ENCODE peak calls at places on chromosomes 13 and 19, in nine cellular contexts. N is T-helper 9 cell; Y is psoas muscle; K is NCI-H2029; L is memory B cell; I is activated B cell treated with CpG ODN at 0.5 μM for 24 hours; S is CD4-positive, CD25-positive, alpha-beta regulatory T cell; E is cerebellar nuclear complex; U is midbrain. C is an unnamed sample.

GRCh38 chr19:49896863-49897621 is at the start of gene IL4I1:
- DNase-seq in N (peak; percentile 65), Y (no peak), K (no peak), L (peak; percentile 76), I (peak; percentile 76), S (peak; percentile 66), E (no peak), U (peak; percentile 8), C (peak; percentile 73)

GRCh38 chr19:5436101-5436947 is 18.9 kb upstream of the ZNRF4 start:
- DNase-seq in N (no peak), Y (no peak), K (no peak), L (no peak), I (no peak), S (no peak), E (peak; percentile 75), U (peak; percentile 40), C (no peak)

GRCh38 chr13:21124853-21125252 is 51.5 kb downstream of the SKA3 start:
- DNase-seq in N (no peak), Y (no peak), K (peak; percentile 74), L (no peak), I (no peak), S (no peak), E (no peak), U (no peak), C (peak; percentile 67)

GRCh38 chr19:17871032-17871877 is 490 bp upstream of the SLC5A5 start:
- DNase-seq in N (no peak), Y (no peak), K (no peak), L (no peak), I (no peak), S (no peak), E (no peak), U (no peak), C (no peak)

GRCh38 chr19:6233051-6233826 is 46.5 kb downstream of the MLLT1 start:
- DNase-seq in N (no peak), Y (peak; percentile 80), K (no peak), L (no peak), I (no peak), S (no peak), E (no peak), U (no peak), C (peak; percentile 71)

GRCh38 chr19:45508681-45508930 is 1.3 kb downstream of the VASP start:
- DNase-seq in N (no peak), Y (no peak), K (no peak), L (no peak), I (no peak), S (no peak), E (no peak), U (no peak), C (no peak)

GRCh38 chr19:38395381-38396127 is 7.1 kb downstream of the SPRED3 start:
- DNase-seq in N (no peak), Y (no peak), K (no peak), L (no peak), I (peak; percentile 26), S (peak; percentile 56), E (no peak), U (no peak), C (no peak)

GRCh38 chr19:16589917-16590316 is 17.7 kb upstream of the SLC35E1 start:
- DNase-seq in N (no peak), Y (no peak), K (no peak), L (no peak), I (no peak), S (no peak), E (no peak), U (no peak), C (no peak)

GRCh38 chr19:52725528-52725961 is 9.3 kb downstream of the ZNF611 start:
- DNase-seq in N (no peak), Y (no peak), K (no peak), L (no peak), I (no peak), S (no peak), E (no peak), U (no peak), C (no peak)

GRCh38 chr19:35403116-35403760 is 32.4 kb downstream of the GPR42 start:
- DNase-seq in N (no peak), Y (no peak), K (no peak), L (no peak), I (no peak), S (no peak), E (no peak), U (no peak), C (no peak)

GRCh38 chr19:44212865-44213346 is 574 bp downstream of the ZNF227 start:
- DNase-seq in N (no peak), Y (no peak), K (no peak), L (no peak), I (no peak), S (no peak), E (no peak), U (peak; percentile 43), C (peak; percentile 58)

GRCh38 chr13:75889427-75889826 is 253.3 kb downstream of the LMO7 start:
- DNase-seq in N (no peak), Y (no peak), K (no peak), L (no peak), I (no peak), S (no peak), E (no peak), U (no peak), C (no peak)

GRCh38 chr19:2326699-2327360 is 1.6 kb downstream of the LSM7 start:
- DNase-seq in N (no peak), Y (no peak), K (no peak), L (no peak), I (no peak), S (no peak), E (no peak), U (no peak), C (no peak)

GRCh38 chr19:17753976-17754375 is 2.7 kb downstream of the FCHO1 start:
- DNase-seq in N (no peak), Y (no peak), K (no peak), L (no peak), I (no peak), S (no peak), E (no peak), U (peak; percentile 82), C (no peak)

GRCh38 chr13:96967248-96967745 is 27.0 kb downstream of the OXGR1 start:
- DNase-seq in N (no peak), Y (no peak), K (peak; percentile 2), L (no peak), I (no peak), S (no peak), E (no peak), U (no peak), C (no peak)

GRCh38 chr13:47890146-47890814 is 110.8 kb downstream of the SUCLA2 start:
- DNase-seq in N (no peak), Y (no peak), K (no peak), L (no peak), I (no peak), S (no peak), E (no peak), U (no peak), C (no peak)

GRCh38 chr19:7360393-7360984 is 11.8 kb downstream of the ARHGEF18 start:
- DNase-seq in N (no peak), Y (no peak), K (no peak), L (no peak), I (no peak), S (no peak), E (no peak), U (no peak), C (no peak)

GRCh38 chr19:48895226-48895625 is 3.3 kb downstream of the TULP2 start:
- DNase-seq in N (no peak), Y (no peak), K (no peak), L (no peak), I (no peak), S (no peak), E (no peak), U (no peak), C (no peak)

GRCh38 chr19:45899919-45900589 is 2.4 kb downstream of the MYPOP start:
- DNase-seq in N (no peak), Y (no peak), K (no peak), L (no peak), I (no peak), S (no peak), E (no peak), U (no peak), C (no peak)

GRCh38 chr13:109862627-109863026 is 76.2 kb upstream of the IRS2 start:
- DNase-seq in N (no peak), Y (no peak), K (peak; percentile 42), L (no peak), I (no peak), S (no peak), E (no peak), U (no peak), C (no peak)

GRCh38 chr19:4130635-4131438 is 6.9 kb upstream of the MAP2K2 start:
- DNase-seq in N (no peak), Y (no peak), K (no peak), L (no peak), I (no peak), S (no peak), E (no peak), U (no peak), C (no peak)

GRCh38 chr13:51249767-51250741 is 27.9 kb downstream of the FAM124A start:
- DNase-seq in N (no peak), Y (no peak), K (no peak), L (no peak), I (no peak), S (no peak), E (no peak), U (peak; percentile 61), C (peak; percentile 10)